ENCODE peak calls at places on chromosomes 16 and 17, in seven cellular contexts. One of them, this sample, is unnamed. For H3K4me1, the result is how much of the 10 kb centered on the place peaks cover.

GRCh38 chr17:42337442-42337841 is 49.1 kb downstream of the STAT5A start:
- ATAC-seq in GM23338: no peak
- ATAC-seq in upper lobe of left lung: peak
- ATAC-seq in HepG2: no peak
- ATAC-seq in Panc1: no peak
- ATAC-seq in GM12878: peak
- ATAC-seq in K562: no peak
- ATAC-seq in this sample: no peak

GRCh38 chr16:89907055-89907814 is 11.4 kb upstream of the MC1R start:
- ATAC-seq in GM23338: no peak
- ATAC-seq in upper lobe of left lung: no peak
- ATAC-seq in HepG2: no peak
- ATAC-seq in Panc1: peak
- ATAC-seq in GM12878: no peak
- ATAC-seq in K562: no peak
- ATAC-seq in this sample: no peak

GRCh38 chr17:41773190-41773588 is 13.3 kb downstream of the JUP start:
- ATAC-seq in GM23338: peak
- ATAC-seq in upper lobe of left lung: peak
- ATAC-seq in HepG2: peak
- ATAC-seq in Panc1: peak
- ATAC-seq in GM12878: no peak
- ATAC-seq in K562: no peak
- ATAC-seq in this sample: peak

GRCh38 chr17:82242977-82243647 is 14.3 kb downstream of the SLC16A3 start:
- ATAC-seq in GM23338: no peak
- ATAC-seq in upper lobe of left lung: peak
- ATAC-seq in HepG2: peak
- ATAC-seq in Panc1: peak
- ATAC-seq in GM12878: no peak
- ATAC-seq in K562: no peak
- ATAC-seq in this sample: peak

GRCh38 chr17:42475121-42475520 is 16.4 kb downstream of the ATP6V0A1 start:
- ATAC-seq in GM23338: no peak
- ATAC-seq in upper lobe of left lung: no peak
- ATAC-seq in HepG2: no peak
- ATAC-seq in Panc1: no peak
- ATAC-seq in GM12878: peak
- ATAC-seq in K562: no peak
- ATAC-seq in this sample: no peak

GRCh38 chr16:23494188-23494587 is 16.1 kb downstream of the GGA2 start:
- ATAC-seq in GM23338: no peak
- ATAC-seq in upper lobe of left lung: no peak
- ATAC-seq in HepG2: no peak
- ATAC-seq in Panc1: no peak
- ATAC-seq in GM12878: no peak
- ATAC-seq in K562: no peak
- ATAC-seq in this sample: no peak

GRCh38 chr16:10940501-10941079 is 1.7 kb downstream of the DEXI start:
- ATAC-seq in GM23338: no peak
- ATAC-seq in upper lobe of left lung: no peak
- ATAC-seq in HepG2: no peak
- ATAC-seq in Panc1: no peak
- ATAC-seq in GM12878: no peak
- ATAC-seq in K562: no peak
- ATAC-seq in this sample: no peak

GRCh38 chr17:9080296-9080914 is 59.1 kb downstream of the NTN1 start:
- ATAC-seq in GM23338: no peak
- ATAC-seq in upper lobe of left lung: no peak
- ATAC-seq in HepG2: no peak
- ATAC-seq in Panc1: no peak
- ATAC-seq in GM12878: no peak
- ATAC-seq in K562: no peak
- ATAC-seq in this sample: no peak

GRCh38 chr16:50303605-50304466 is 37.5 kb downstream of the ADCY7 start:
- ATAC-seq in GM23338: no peak
- ATAC-seq in upper lobe of left lung: no peak
- ATAC-seq in HepG2: peak
- ATAC-seq in Panc1: no peak
- ATAC-seq in GM12878: no peak
- ATAC-seq in K562: no peak
- ATAC-seq in this sample: no peak

GRCh38 chr17:278055-279028 is 74.3 kb downstream of the RPH3AL start:
- ATAC-seq in GM23338: no peak
- ATAC-seq in upper lobe of left lung: no peak
- ATAC-seq in HepG2: no peak
- ATAC-seq in Panc1: no peak
- ATAC-seq in GM12878: no peak
- ATAC-seq in K562: no peak
- ATAC-seq in this sample: no peak

GRCh38 chr16:84887207-84887606 is 67.4 kb downstream of the CRISPLD2 start:
- ATAC-seq in GM23338: no peak
- ATAC-seq in upper lobe of left lung: no peak
- ATAC-seq in HepG2: no peak
- ATAC-seq in Panc1: no peak
- ATAC-seq in GM12878: no peak
- ATAC-seq in K562: peak
- ATAC-seq in this sample: no peak

GRCh38 chr16:2035431-2036199 is 8.9 kb downstream of the NHERF2 start:
- ATAC-seq in GM23338: peak
- ATAC-seq in upper lobe of left lung: peak
- ATAC-seq in HepG2: peak
- ATAC-seq in Panc1: peak
- ATAC-seq in GM12878: no peak
- ATAC-seq in K562: no peak
- ATAC-seq in this sample: no peak

GRCh38 chr17:67686246-67686645 is 31.5 kb upstream of the NOL11 start:
- ATAC-seq in GM23338: no peak
- ATAC-seq in upper lobe of left lung: no peak
- ATAC-seq in HepG2: no peak
- ATAC-seq in Panc1: no peak
- ATAC-seq in GM12878: no peak
- ATAC-seq in K562: no peak
- ATAC-seq in this sample: no peak

GRCh38 chr17:61451538-61452300 is 503 bp upstream of the TBX4 start:
- ATAC-seq in GM23338: peak
- ATAC-seq in upper lobe of left lung: peak
- ATAC-seq in HepG2: no peak
- ATAC-seq in Panc1: no peak
- ATAC-seq in GM12878: no peak
- ATAC-seq in K562: no peak
- ATAC-seq in this sample: no peak

GRCh38 chr17:74924250-74924948 is at the start of gene OTOP2:
- ATAC-seq in GM23338: peak
- ATAC-seq in upper lobe of left lung: peak
- ATAC-seq in HepG2: no peak
- ATAC-seq in Panc1: peak
- ATAC-seq in GM12878: no peak
- ATAC-seq in K562: no peak
- ATAC-seq in this sample: no peak

GRCh38 chr17:13931111-13931526 is 138.2 kb upstream of the COX10 start:
- ATAC-seq in GM23338: no peak
- ATAC-seq in upper lobe of left lung: peak
- ATAC-seq in HepG2: no peak
- ATAC-seq in Panc1: no peak
- ATAC-seq in GM12878: no peak
- ATAC-seq in K562: no peak
- ATAC-seq in this sample: peak

GRCh38 chr17:45317113-45317820 is 447 bp upstream of the MAP3K14 start:
- ATAC-seq in GM23338: peak
- ATAC-seq in upper lobe of left lung: peak
- ATAC-seq in HepG2: peak
- ATAC-seq in Panc1: peak
- ATAC-seq in GM12878: peak
- ATAC-seq in K562: peak
- ATAC-seq in this sample: peak

GRCh38 chr17:4068918-4069317 is 73.9 kb downstream of the ZZEF1 start:
- ATAC-seq in GM23338: no peak
- ATAC-seq in upper lobe of left lung: no peak
- ATAC-seq in HepG2: no peak
- ATAC-seq in Panc1: no peak
- ATAC-seq in GM12878: no peak
- ATAC-seq in K562: no peak
- ATAC-seq in this sample: no peak

DNA sequence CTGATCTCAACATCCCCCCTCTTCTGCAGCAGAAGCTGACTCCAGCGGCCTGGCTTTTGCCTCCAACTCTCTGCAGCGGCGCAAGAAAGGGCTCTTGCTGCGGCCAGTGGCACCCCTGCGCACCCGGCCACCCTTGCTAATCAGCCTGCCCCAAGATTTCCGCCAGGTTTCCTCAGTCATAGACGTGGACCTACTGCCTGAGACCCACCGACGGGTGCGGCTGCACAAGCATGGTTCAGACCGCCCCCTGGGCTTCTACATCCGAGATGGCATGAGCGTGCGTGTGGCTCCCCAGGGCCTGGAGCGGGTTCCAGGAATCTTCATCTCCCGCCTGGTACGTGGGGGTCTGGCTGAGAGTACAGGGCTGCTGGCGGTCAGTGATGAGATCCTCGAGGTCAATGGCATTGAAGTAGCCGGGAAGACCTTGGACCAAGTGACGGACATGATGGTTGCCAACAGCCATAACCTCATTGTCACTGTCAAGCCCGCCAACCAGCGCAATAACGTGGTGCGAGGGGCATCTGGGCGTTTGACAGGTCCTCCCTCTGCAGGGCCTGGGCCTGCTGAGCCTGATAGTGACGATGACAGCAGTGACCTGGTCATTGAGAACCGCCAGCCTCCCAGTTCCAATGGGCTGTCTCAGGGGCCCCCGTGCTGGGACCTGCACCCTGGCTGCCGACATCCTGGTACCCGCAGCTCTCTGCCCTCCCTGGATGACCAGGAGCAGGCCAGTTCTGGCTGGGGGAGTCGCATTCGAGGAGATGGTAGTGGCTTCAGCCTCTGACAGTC is 1.3 kb downstream of the PARD6A start:
- ATAC-seq in GM23338: no peak
- ATAC-seq in upper lobe of left lung: no peak
- ATAC-seq in HepG2: no peak
- ATAC-seq in Panc1: no peak
- ATAC-seq in GM12878: no peak
- ATAC-seq in K562: no peak
- ATAC-seq in this sample: no peak
- H3K27ac ChIP-seq in GM23338: no peak
- H3K27ac ChIP-seq in upper lobe of left lung: no peak
- H3K27ac ChIP-seq in HepG2: no peak
- H3K27ac ChIP-seq in Panc1: no peak
- H3K27ac ChIP-seq in GM12878: no peak
- H3K27ac ChIP-seq in K562: no peak
- H3K27ac ChIP-seq in this sample: peak

GRCh38 chr17:56536766-56537165 is 56.7 kb upstream of the NOG start:
- ATAC-seq in GM23338: no peak
- ATAC-seq in upper lobe of left lung: no peak
- ATAC-seq in HepG2: no peak
- ATAC-seq in Panc1: no peak
- ATAC-seq in GM12878: no peak
- ATAC-seq in K562: no peak
- ATAC-seq in this sample: no peak
- H3K4me1 ChIP-seq in GM23338: under half
- H3K4me1 ChIP-seq in upper lobe of left lung: under half
- H3K4me1 ChIP-seq in HepG2: under half
- H3K4me1 ChIP-seq in Panc1: under half
- H3K4me1 ChIP-seq in GM12878: under half
- H3K4me1 ChIP-seq in K562: under half
- H3K4me1 ChIP-seq in this sample: under half

GRCh38 chr16:82231021-82231787 is 61.2 kb upstream of the MPHOSPH6 start:
- ATAC-seq in GM23338: no peak
- ATAC-seq in upper lobe of left lung: no peak
- ATAC-seq in HepG2: no peak
- ATAC-seq in Panc1: no peak
- ATAC-seq in GM12878: no peak
- ATAC-seq in K562: no peak
- ATAC-seq in this sample: no peak
- TF ChIP-seq POLR2AphosphoS5 in GM23338: no peak
- TF ChIP-seq POLR2AphosphoS5 in upper lobe of left lung: no peak
- TF ChIP-seq POLR2AphosphoS5 in HepG2: no peak
- TF ChIP-seq POLR2AphosphoS5 in Panc1: no peak
- TF ChIP-seq POLR2AphosphoS5 in GM12878: no peak
- TF ChIP-seq POLR2AphosphoS5 in K562: no peak
- TF ChIP-seq POLR2AphosphoS5 in this sample: no peak

GRCh38 chr16:67531247-67531646 is 2.6 kb downstream of the RIPOR1 start:
- ATAC-seq in GM23338: no peak
- ATAC-seq in upper lobe of left lung: peak
- ATAC-seq in HepG2: no peak
- ATAC-seq in Panc1: no peak
- ATAC-seq in GM12878: peak
- ATAC-seq in K562: no peak
- ATAC-seq in this sample: no peak
- H3K27ac ChIP-seq in GM23338: no peak
- H3K27ac ChIP-seq in upper lobe of left lung: peak
- H3K27ac ChIP-seq in HepG2: no peak
- H3K27ac ChIP-seq in Panc1: peak
- H3K27ac ChIP-seq in GM12878: peak
- H3K27ac ChIP-seq in K562: no peak
- H3K27ac ChIP-seq in this sample: peak

DNA sequence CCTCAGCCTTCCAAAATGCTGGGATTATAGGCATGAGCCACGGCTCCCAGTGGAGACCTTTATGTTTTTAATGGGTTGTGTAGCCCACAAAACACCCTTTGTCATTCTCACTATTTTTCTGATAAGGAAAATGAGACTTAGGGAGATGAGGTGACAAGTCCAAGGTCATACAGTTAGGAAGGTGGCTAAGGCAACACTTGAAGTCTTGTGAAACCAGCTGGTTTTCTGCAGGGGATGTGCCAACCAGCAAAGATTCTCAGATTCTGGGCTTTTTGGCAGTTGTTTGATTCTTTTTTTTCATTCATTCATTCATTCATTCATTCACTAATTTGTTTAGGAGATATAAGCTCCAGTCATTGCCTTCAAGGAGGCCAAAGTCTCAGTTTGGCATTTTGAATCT is 10.0 kb upstream of the PHOSPHO1 start:
- ATAC-seq in GM23338: no peak
- ATAC-seq in upper lobe of left lung: no peak
- ATAC-seq in HepG2: no peak
- ATAC-seq in Panc1: no peak
- ATAC-seq in GM12878: no peak
- ATAC-seq in K562: no peak
- ATAC-seq in this sample: no peak
- H3K4me1 ChIP-seq in GM23338: under half
- H3K4me1 ChIP-seq in upper lobe of left lung: under half
- H3K4me1 ChIP-seq in HepG2: under half
- H3K4me1 ChIP-seq in Panc1: under half
- H3K4me1 ChIP-seq in GM12878: under half
- H3K4me1 ChIP-seq in K562: under half
- H3K4me1 ChIP-seq in this sample: under half

This sample was measured in gastroesophageal sphincter.